ENCODE peak calls at places on chromosomes 4 and X, in six cellular contexts. One of them, this sample, is unnamed.

GRCh38 chrX:76172325-76172887 is 456 bp upstream of the PBDC1 start:
- DNase-seq in kidney: no peak
- DNase-seq in uterus: peak; percentile 17
- DNase-seq in fibroblast of lung: no peak
- DNase-seq in right atrium auricular region: no peak
- DNase-seq in OCI-LY7: no peak
- DNase-seq in this sample: no peak

GRCh38 chr4:139042981-139043460 is 27.4 kb downstream of the NOCT start:
- DNase-seq in kidney: no peak
- DNase-seq in uterus: peak; percentile 20
- DNase-seq in fibroblast of lung: peak; percentile 34
- DNase-seq in right atrium auricular region: no peak
- DNase-seq in OCI-LY7: no peak
- DNase-seq in this sample: peak; percentile 18

GRCh38 chr4:147965873-147966272 is 234.0 kb downstream of the ARHGAP10 start:
- DNase-seq in kidney: no peak
- DNase-seq in uterus: no peak
- DNase-seq in fibroblast of lung: no peak
- DNase-seq in right atrium auricular region: no peak
- DNase-seq in OCI-LY7: no peak
- DNase-seq in this sample: no peak

GRCh38 chr4:55859711-55860110 is 6.3 kb downstream of the EXOC1 start:
- DNase-seq in kidney: no peak
- DNase-seq in uterus: no peak
- DNase-seq in fibroblast of lung: peak; percentile 2
- DNase-seq in right atrium auricular region: no peak
- DNase-seq in OCI-LY7: no peak
- DNase-seq in this sample: no peak

GRCh38 chrX:40041915-40042314 is 55.8 kb downstream of the BCOR start:
- DNase-seq in kidney: no peak
- DNase-seq in uterus: no peak
- DNase-seq in fibroblast of lung: no peak
- DNase-seq in right atrium auricular region: no peak
- DNase-seq in OCI-LY7: peak; percentile 16
- DNase-seq in this sample: no peak

GRCh38 chr4:138399041-138399440 is 156.9 kb upstream of the SLC7A11 start:
- DNase-seq in kidney: no peak
- DNase-seq in uterus: no peak
- DNase-seq in fibroblast of lung: no peak
- DNase-seq in right atrium auricular region: no peak
- DNase-seq in OCI-LY7: no peak
- DNase-seq in this sample: no peak

GRCh38 chr4:83751336-83751949 is 215.5 kb downstream of the GPAT3 start:
- DNase-seq in kidney: no peak
- DNase-seq in uterus: no peak
- DNase-seq in fibroblast of lung: no peak
- DNase-seq in right atrium auricular region: no peak
- DNase-seq in OCI-LY7: no peak
- DNase-seq in this sample: no peak

GRCh38 chr4:1754336-1754735 is 33.0 kb downstream of the TACC3 start:
- DNase-seq in kidney: no peak
- DNase-seq in uterus: no peak
- DNase-seq in fibroblast of lung: no peak
- DNase-seq in right atrium auricular region: no peak
- DNase-seq in OCI-LY7: peak; percentile 13
- DNase-seq in this sample: no peak

GRCh38 chr4:119039779-119040178 is 95.9 kb upstream of the MYOZ2 start:
- DNase-seq in kidney: no peak
- DNase-seq in uterus: no peak
- DNase-seq in fibroblast of lung: no peak
- DNase-seq in right atrium auricular region: no peak
- DNase-seq in OCI-LY7: peak; percentile 13
- DNase-seq in this sample: no peak
- TF ChIP-seq CTCF in kidney: no peak
- TF ChIP-seq CTCF in uterus: no peak
- TF ChIP-seq CTCF in fibroblast of lung: no peak
- TF ChIP-seq CTCF in right atrium auricular region: peak; percentile 39
- TF ChIP-seq CTCF in OCI-LY7: peak; percentile 59
- TF ChIP-seq CTCF in this sample: peak; percentile 26

DNA sequence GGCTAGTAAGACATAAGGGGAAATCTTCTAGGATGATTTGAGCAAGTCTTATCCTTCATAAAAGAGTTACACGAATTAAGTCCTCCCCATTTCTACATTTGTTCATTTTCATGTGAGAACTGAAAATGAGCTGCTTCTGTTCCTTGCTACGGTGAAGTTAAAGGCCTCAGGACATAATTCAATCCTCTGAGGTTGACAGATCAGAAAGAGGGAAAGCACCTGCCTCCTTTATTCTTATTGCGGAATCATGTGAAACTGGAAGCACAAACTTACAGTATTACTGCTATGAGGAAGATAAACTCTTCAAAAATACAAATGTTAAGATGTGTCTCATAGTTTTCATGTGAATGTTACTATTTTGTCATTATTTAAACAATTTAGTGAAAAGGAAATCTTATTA is 395.3 kb downstream of the STPG2 start:
- DNase-seq in kidney: no peak
- DNase-seq in uterus: no peak
- DNase-seq in fibroblast of lung: no peak
- DNase-seq in right atrium auricular region: no peak
- DNase-seq in OCI-LY7: no peak
- DNase-seq in this sample: no peak
- H3K4me3 ChIP-seq in kidney: no peak overlapping the region
- H3K4me3 ChIP-seq in uterus: no peak overlapping the region
- H3K4me3 ChIP-seq in fibroblast of lung: no peak overlapping the region
- H3K4me3 ChIP-seq in right atrium auricular region: no peak overlapping the region
- H3K4me3 ChIP-seq in OCI-LY7: no peak overlapping the region
- H3K4me3 ChIP-seq in this sample: no peak overlapping the region

DNA sequence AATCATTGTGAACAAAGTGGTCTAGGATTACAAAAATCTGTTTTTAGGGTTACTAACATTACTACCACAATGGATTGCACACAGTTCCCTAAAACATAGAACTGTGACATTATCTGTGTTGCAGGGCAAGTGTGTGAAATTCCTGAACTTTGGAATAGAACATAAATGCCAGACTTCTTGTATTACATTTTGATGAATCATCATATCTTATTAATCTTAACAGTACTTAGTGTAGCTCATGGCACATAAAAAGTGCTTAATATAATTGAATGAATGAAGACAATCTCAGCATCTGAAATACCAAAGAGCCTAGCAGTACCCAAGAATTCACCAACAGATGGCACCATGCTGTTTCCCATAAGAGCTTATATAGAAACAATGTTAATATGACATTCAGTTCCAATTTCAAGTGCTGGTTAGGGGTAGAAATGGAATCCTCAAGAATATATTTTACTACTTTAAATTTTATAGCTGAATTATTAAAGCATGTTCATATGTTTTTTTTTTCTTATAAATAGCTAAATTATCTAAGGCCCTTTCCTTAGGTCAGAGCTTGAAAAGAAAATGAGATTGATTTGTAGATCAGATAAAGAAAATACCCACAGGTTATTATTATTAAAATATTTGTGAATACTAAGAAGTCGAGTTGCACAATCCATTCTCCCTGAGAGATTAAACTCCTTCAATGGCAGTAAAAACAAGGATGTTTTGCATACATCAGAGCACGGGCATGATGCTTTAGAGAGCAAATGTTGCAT is 25.8 kb upstream of the SHISA3 start:
- DNase-seq in kidney: no peak
- DNase-seq in uterus: no peak
- DNase-seq in fibroblast of lung: peak; percentile 85
- DNase-seq in right atrium auricular region: no peak
- DNase-seq in OCI-LY7: peak; percentile 63
- DNase-seq in this sample: peak; percentile 13
- TF ChIP-seq CTCF in kidney: peak; percentile 66
- TF ChIP-seq CTCF in uterus: peak; percentile 34
- TF ChIP-seq CTCF in fibroblast of lung: peak; percentile 57
- TF ChIP-seq CTCF in right atrium auricular region: peak; percentile 71
- TF ChIP-seq CTCF in OCI-LY7: peak; percentile 87
- TF ChIP-seq CTCF in this sample: peak; percentile 17

GRCh38 chrX:150227321-150227860 is 135.7 kb upstream of the MAMLD1 start:
- DNase-seq in kidney: no peak
- DNase-seq in uterus: no peak
- DNase-seq in fibroblast of lung: no peak
- DNase-seq in right atrium auricular region: peak; percentile 40
- DNase-seq in OCI-LY7: no peak
- DNase-seq in this sample: no peak

GRCh38 chrX:150229481-150229880 is 133.6 kb upstream of the MAMLD1 start:
- DNase-seq in kidney: no peak
- DNase-seq in uterus: no peak
- DNase-seq in fibroblast of lung: no peak
- DNase-seq in right atrium auricular region: no peak
- DNase-seq in OCI-LY7: no peak
- DNase-seq in this sample: no peak

GRCh38 chrX:150229030-150229429 is 134.1 kb upstream of the MAMLD1 start:
- DNase-seq in kidney: no peak
- DNase-seq in uterus: no peak
- DNase-seq in fibroblast of lung: no peak
- DNase-seq in right atrium auricular region: peak; percentile 11
- DNase-seq in OCI-LY7: no peak
- DNase-seq in this sample: no peak

GRCh38 chrX:150226223-150226965 is 136.7 kb upstream of the MAMLD1 start:
- DNase-seq in kidney: no peak
- DNase-seq in uterus: no peak
- DNase-seq in fibroblast of lung: no peak
- DNase-seq in right atrium auricular region: peak; percentile 50
- DNase-seq in OCI-LY7: no peak
- DNase-seq in this sample: no peak

DNA sequence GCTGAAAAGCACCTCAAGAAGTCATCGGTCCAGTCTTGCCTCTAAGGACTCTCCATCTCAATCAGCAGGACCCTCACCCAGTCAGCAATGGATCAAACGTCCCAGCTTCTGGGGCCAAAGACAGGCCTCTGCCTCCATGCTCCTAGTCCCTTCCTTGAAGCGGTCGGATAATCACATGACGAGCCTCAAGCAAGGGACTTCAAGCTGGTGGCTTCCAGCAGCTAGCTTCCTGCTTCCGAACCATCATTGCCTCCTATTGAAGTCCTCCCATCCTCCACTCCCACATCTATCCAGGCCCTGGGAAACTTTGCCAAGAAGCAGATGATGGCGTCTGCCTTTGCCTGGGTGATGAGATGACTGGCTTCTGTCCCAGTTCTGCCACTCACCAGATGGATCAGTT is 135.2 kb upstream of the MAMLD1 start:
- DNase-seq in kidney: no peak
- DNase-seq in uterus: no peak
- DNase-seq in fibroblast of lung: no peak
- DNase-seq in right atrium auricular region: no peak
- DNase-seq in OCI-LY7: no peak
- DNase-seq in this sample: no peak
- H3K4me3 ChIP-seq in kidney: no peak overlapping the region
- H3K4me3 ChIP-seq in uterus: no peak overlapping the region
- H3K4me3 ChIP-seq in fibroblast of lung: no peak overlapping the region
- H3K4me3 ChIP-seq in right atrium auricular region: no peak overlapping the region
- H3K4me3 ChIP-seq in OCI-LY7: no peak overlapping the region
- H3K4me3 ChIP-seq in this sample: no peak overlapping the region

DNA sequence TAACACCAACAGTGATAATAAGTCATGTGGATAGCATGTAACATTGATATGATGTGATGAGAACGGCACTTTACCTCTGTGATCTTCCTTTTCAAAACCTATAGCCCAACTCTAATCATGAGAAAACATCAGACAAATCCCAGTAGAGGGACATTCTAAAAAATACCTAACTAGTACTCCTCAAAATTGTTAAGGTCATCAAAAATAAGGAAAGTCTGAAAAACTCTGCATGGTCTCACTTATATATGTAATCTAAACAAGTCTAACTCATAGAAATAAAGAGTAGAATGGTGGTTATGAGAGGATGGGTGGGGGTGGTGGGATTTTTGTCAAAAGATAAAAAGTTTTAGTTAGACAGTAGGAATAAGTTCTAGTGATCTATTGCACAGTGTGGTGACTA is 243.9 kb upstream of the GRIA3 start:
- DNase-seq in kidney: no peak
- DNase-seq in uterus: no peak
- DNase-seq in fibroblast of lung: no peak
- DNase-seq in right atrium auricular region: no peak
- DNase-seq in OCI-LY7: no peak
- DNase-seq in this sample: no peak
- TF ChIP-seq CTCF in kidney: no peak
- TF ChIP-seq CTCF in uterus: no peak
- TF ChIP-seq CTCF in fibroblast of lung: no peak
- TF ChIP-seq CTCF in right atrium auricular region: no peak
- TF ChIP-seq CTCF in OCI-LY7: no peak
- TF ChIP-seq CTCF in this sample: no peak

GRCh38 chrX:124216396-124217124 is 115.9 kb upstream of the TEX13D start:
- DNase-seq in kidney: no peak
- DNase-seq in uterus: no peak
- DNase-seq in fibroblast of lung: no peak
- DNase-seq in right atrium auricular region: no peak
- DNase-seq in OCI-LY7: no peak
- DNase-seq in this sample: no peak

GRCh38 chrX:124212622-124213021 is 119.8 kb upstream of the TEX13D start:
- DNase-seq in kidney: no peak
- DNase-seq in uterus: no peak
- DNase-seq in fibroblast of lung: no peak
- DNase-seq in right atrium auricular region: no peak
- DNase-seq in OCI-LY7: peak; percentile 11
- DNase-seq in this sample: no peak

GRCh38 chrX:124215786-124216185 is 116.7 kb upstream of the TEX13D start:
- DNase-seq in kidney: no peak
- DNase-seq in uterus: no peak
- DNase-seq in fibroblast of lung: no peak
- DNase-seq in right atrium auricular region: no peak
- DNase-seq in OCI-LY7: no peak
- DNase-seq in this sample: no peak

GRCh38 chrX:124223524-124223923 is 108.9 kb upstream of the TEX13D start:
- DNase-seq in kidney: no peak
- DNase-seq in uterus: no peak
- DNase-seq in fibroblast of lung: no peak
- DNase-seq in right atrium auricular region: no peak
- DNase-seq in OCI-LY7: no peak
- DNase-seq in this sample: no peak

GRCh38 chrX:124217289-124218251 is 114.9 kb upstream of the TEX13D start:
- DNase-seq in kidney: no peak
- DNase-seq in uterus: no peak
- DNase-seq in fibroblast of lung: no peak
- DNase-seq in right atrium auricular region: no peak
- DNase-seq in OCI-LY7: peak; percentile 58
- DNase-seq in this sample: no peak
- H3K4me3 ChIP-seq in kidney: no peak overlapping the region
- H3K4me3 ChIP-seq in uterus: no peak overlapping the region
- H3K4me3 ChIP-seq in fibroblast of lung: no peak overlapping the region
- H3K4me3 ChIP-seq in right atrium auricular region: no peak overlapping the region
- H3K4me3 ChIP-seq in OCI-LY7: no peak overlapping the region
- H3K4me3 ChIP-seq in this sample: no peak overlapping the region

GRCh38 chr4:90127223-90127705 is at the start of gene CCSER1:
- DNase-seq in kidney: peak; percentile 93
- DNase-seq in uterus: peak; percentile 63
- DNase-seq in fibroblast of lung: peak; percentile 44
- DNase-seq in right atrium auricular region: peak; percentile 80
- DNase-seq in OCI-LY7: no peak
- DNase-seq in this sample: peak; percentile 68
- TF ChIP-seq CTCF in kidney: no peak
- TF ChIP-seq CTCF in uterus: no peak
- TF ChIP-seq CTCF in fibroblast of lung: no peak
- TF ChIP-seq CTCF in right atrium auricular region: no peak
- TF ChIP-seq CTCF in OCI-LY7: no peak
- TF ChIP-seq CTCF in this sample: no peak